ENCODE peak calls at places on chromosomes 2 and 18, in six cellular contexts. Q is GM23338, J is HL-60, H is breast epithelium, X is GM12878, G is HCT116. M is an unnamed sample.

GRCh38 chr2:235050992-235051351 is 99.2 kb downstream of the SH3BP4 start:
- DNase-seq in Q (no peak), J (no peak), H (peak; percentile 95), X (no peak), G (peak; percentile 82), M (no peak)

GRCh38 chr2:71510938-71511337 is 57.6 kb downstream of the DYSF start:
- DNase-seq in Q (no peak), J (no peak), H (no peak), X (no peak), G (no peak), M (no peak)

GRCh38 chr2:239201884-239202283 is 198.9 kb downstream of the HDAC4 start:
- DNase-seq in Q (no peak), J (no peak), H (no peak), X (no peak), G (no peak), M (no peak)

GRCh38 chr2:78546843-78547242 is 478.7 kb upstream of the REG3G start:
- DNase-seq in Q (no peak), J (no peak), H (no peak), X (no peak), G (no peak), M (no peak)

GRCh38 chr18:73717570-73717969 is 430.1 kb downstream of the FBXO15 start:
- DNase-seq in Q (no peak), J (no peak), H (no peak), X (no peak), G (no peak), M (peak; percentile 36)

GRCh38 chr2:79935771-79936657 is 368.5 kb downstream of the LRRTM1 start:
- DNase-seq in Q (peak; percentile 92), J (peak; percentile 70), H (no peak), X (no peak), G (no peak), M (peak; percentile 36)

GRCh38 chr2:121694398-121695178 is 42.1 kb downstream of the NIFK start:
- DNase-seq in Q (no peak), J (no peak), H (no peak), X (no peak), G (no peak), M (no peak)

GRCh38 chr2:48940606-48941005 is 185.1 kb upstream of the LHCGR start:
- DNase-seq in Q (no peak), J (peak; percentile 1), H (no peak), X (no peak), G (no peak), M (no peak)

GRCh38 chr2:213281156-213281555 is 3.1 kb upstream of the SPAG16 start:
- DNase-seq in Q (no peak), J (no peak), H (no peak), X (no peak), G (no peak), M (no peak)

GRCh38 chr18:39481281-39481680 is 1915.7 kb upstream of the CELF4 start:
- DNase-seq in Q (no peak), J (no peak), H (no peak), X (no peak), G (no peak), M (no peak)

GRCh38 chr2:237758165-237758564 is 40.4 kb upstream of the RBM44 start:
- DNase-seq in Q (no peak), J (no peak), H (no peak), X (no peak), G (no peak), M (no peak)

GRCh38 chr2:174775586-174775985 is 11.3 kb upstream of the CHRNA1 start:
- DNase-seq in Q (peak; percentile 33), J (peak; percentile 16), H (no peak), X (no peak), G (no peak), M (no peak)

GRCh38 chr18:62435435-62436031 is 87.3 kb upstream of the ZCCHC2 start:
- DNase-seq in Q (no peak), J (no peak), H (no peak), X (no peak), G (no peak), M (no peak)
- TF ChIP-seq POLR2AphosphoS5 in Q (no peak), J (no peak), H (no peak), X (no peak), G (no peak), M (no peak)

GRCh38 chr2:27378096-27378808 is 2.3 kb downstream of the ZNF513 start:
- DNase-seq in Q (peak; percentile 35), J (peak; percentile 30), H (no peak), X (no peak), G (no peak), M (no peak)
- TF ChIP-seq POLR2AphosphoS5 in Q (no peak), J (peak; percentile 63), H (no peak), X (peak; percentile 9), G (no peak), M (peak; percentile 3)

GRCh38 chr18:28003451-28003850 is 173.5 kb downstream of the CDH2 start:
- DNase-seq in Q (no peak), J (no peak), H (no peak), X (no peak), G (no peak), M (no peak)
- TF ChIP-seq POLR2AphosphoS5 in Q (no peak), J (no peak), H (no peak), X (no peak), G (no peak), M (no peak)

DNA sequence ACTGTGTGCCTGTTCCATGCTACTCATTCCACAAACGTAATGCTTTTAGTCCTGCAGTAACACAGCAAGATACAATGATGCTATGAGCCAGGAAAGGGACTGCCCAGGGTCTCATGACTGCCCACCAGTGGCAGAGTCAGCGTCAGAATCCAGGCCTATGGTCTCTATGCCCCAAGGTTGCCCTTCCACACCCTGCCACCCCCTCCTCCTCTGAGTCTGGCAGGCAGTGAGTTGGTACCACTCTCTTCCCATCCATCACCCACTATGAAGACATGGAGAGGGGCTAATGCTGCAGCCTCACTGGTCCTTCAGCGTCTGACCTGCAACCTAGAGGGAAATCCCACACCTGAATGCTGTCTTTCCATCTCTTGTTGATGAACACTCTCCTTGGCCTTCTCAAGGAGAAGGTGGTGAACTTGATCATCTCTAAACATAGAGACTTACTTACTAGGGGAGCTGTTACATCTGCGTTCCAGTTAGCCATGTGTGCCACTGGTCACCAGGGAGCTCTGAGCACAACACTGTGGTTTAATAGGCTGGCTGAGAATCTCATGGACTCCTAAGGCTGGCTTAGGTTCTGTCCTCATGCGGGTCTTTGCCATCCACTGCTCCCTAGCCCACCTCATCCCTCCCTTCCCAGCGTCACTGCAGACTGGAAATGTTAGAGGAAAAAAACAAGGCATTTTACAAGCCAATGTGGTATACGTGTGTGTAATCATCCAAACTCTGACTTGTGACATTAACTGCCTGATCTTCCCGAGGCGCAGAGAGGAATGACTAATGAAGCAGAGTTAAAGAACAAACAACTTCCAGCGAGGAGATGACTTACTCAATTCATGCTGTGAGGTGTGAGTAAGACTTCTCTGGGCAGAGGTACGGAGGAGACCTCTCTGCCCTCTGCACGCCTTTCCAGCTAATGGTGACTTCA is 28.8 kb downstream of the STEAP3 start:
- DNase-seq in Q (no peak), J (no peak), H (peak; percentile 28), X (no peak), G (peak; percentile 91), M (peak; percentile 91)
- TF ChIP-seq POLR2AphosphoS5 in Q (no peak), J (no peak), H (no peak), X (no peak), G (peak; percentile 43), M (peak; percentile 54)

GRCh38 chr18:58780045-58780444 is 84.6 kb upstream of the ZNF532 start:
- DNase-seq in Q (no peak), J (no peak), H (no peak), X (no peak), G (peak; percentile 49), M (no peak)
- TF ChIP-seq POLR2AphosphoS5 in Q (no peak), J (no peak), H (no peak), X (no peak), G (peak; percentile 66), M (no peak)

GRCh38 chr2:181790716-181791649 is 100.5 kb upstream of the ITPRID2 start:
- DNase-seq in Q (no peak), J (no peak), H (no peak), X (peak; percentile 50), G (peak; percentile 98), M (peak; percentile 95)
- TF ChIP-seq POLR2AphosphoS5 in Q (no peak), J (no peak), H (no peak), X (no peak), G (peak; percentile 73), M (peak; percentile 95)

GRCh38 chr2:9230051-9230802 is 23.6 kb downstream of the ASAP2 start:
- DNase-seq in Q (no peak), J (no peak), H (no peak), X (no peak), G (no peak), M (no peak)
- TF ChIP-seq POLR2AphosphoS5 in Q (no peak), J (no peak), H (no peak), X (no peak), G (no peak), M (no peak)